ENCODE peak calls at places on chromosomes 6 and 20, in six cellular contexts. X is AG10803; A is NCI-H2029 treated with DMSO at 0.1 percent for 48 hours; R is GM23338; O is CD8-positive, alpha-beta memory T cell; T is fibroblast of lung. J is an unnamed sample.

GRCh38 chr6:138692058-138692977 is 81.3 kb upstream of the CCDC28A start:
- DNase-seq in X (peak), A (no peak), R (peak), O (peak), T (peak), J (peak)

GRCh38 chr20:7195704-7196103 is 428.2 kb downstream of the BMP2 start:
- DNase-seq in X (peak), A (no peak), R (no peak), O (no peak), T (peak), J (no peak)

GRCh38 chr20:41032243-41032642 is 3.6 kb downstream of the TOP1 start:
- DNase-seq in X (no peak), A (no peak), R (no peak), O (no peak), T (peak), J (no peak)

GRCh38 chr6:155093430-155093829 is 98.3 kb downstream of the TIAM2 start:
- DNase-seq in X (no peak), A (no peak), R (peak), O (peak), T (no peak), J (no peak)

GRCh38 chr6:160737934-160738333 is 35.9 kb downstream of the PLG start:
- DNase-seq in X (no peak), A (no peak), R (no peak), O (no peak), T (no peak), J (no peak)

GRCh38 chr20:45810191-45810590 is 2.3 kb upstream of the UBE2C start:
- DNase-seq in X (no peak), A (no peak), R (no peak), O (no peak), T (no peak), J (no peak)

GRCh38 chr20:50794181-50794845 is 548 bp upstream of the BCAS4 start:
- DNase-seq in X (no peak), A (peak), R (peak), O (peak), T (no peak), J (no peak)

GRCh38 chr20:50477260-50477659 is 32.9 kb upstream of the PTPN1 start:
- DNase-seq in X (no peak), A (no peak), R (no peak), O (no peak), T (no peak), J (no peak)

GRCh38 chr6:34688956-34689355 is 7.6 kb downstream of the ILRUN start:
- DNase-seq in X (no peak), A (no peak), R (no peak), O (no peak), T (peak), J (no peak)

GRCh38 chr6:52317841-52318581 is 33.5 kb upstream of the MCM3 start:
- DNase-seq in X (peak), A (no peak), R (no peak), O (no peak), T (peak), J (no peak)

GRCh38 chr20:37380864-37381579 is 35.1 kb downstream of the SRC start:
- DNase-seq in X (no peak), A (no peak), R (no peak), O (no peak), T (no peak), J (no peak)